ENCODE peak calls at places on chromosomes 12 and 14, in eight cellular contexts. V, N, T, Z, M, R, P and A are unnamed samples.

GRCh38 chr12:95836185-95836609 is 22.6 kb upstream of the SNRPF start:
- DNase-seq in V (no peak), N (no peak), T (no peak), Z (no peak), M (peak), R (no peak), P (peak), A (no peak)

GRCh38 chr12:107320031-107320928 is 226.9 kb upstream of the CRY1 start:
- DNase-seq in V (peak), N (no peak), T (no peak), Z (peak), M (no peak), R (no peak), P (peak), A (no peak)

GRCh38 chr12:1835178-1836131 is 15.1 kb downstream of the LRTM2 start:
- DNase-seq in V (no peak), N (no peak), T (no peak), Z (no peak), M (no peak), R (no peak), P (no peak), A (no peak)

GRCh38 chr14:67950386-67950785 is 130.8 kb downstream of the RAD51B start:
- DNase-seq in V (no peak), N (no peak), T (no peak), Z (no peak), M (no peak), R (no peak), P (peak), A (no peak)

GRCh38 chr14:53710615-53711014 is 246.0 kb downstream of the BMP4 start:
- DNase-seq in V (no peak), N (no peak), T (no peak), Z (no peak), M (no peak), R (no peak), P (no peak), A (no peak)

GRCh38 chr12:65121049-65121955 is at the start of gene WIF1:
- DNase-seq in V (no peak), N (peak), T (no peak), Z (peak), M (no peak), R (peak), P (no peak), A (no peak)

GRCh38 chr12:15741082-15741481 is 48.1 kb downstream of the EPS8 start:
- DNase-seq in V (no peak), N (no peak), T (no peak), Z (no peak), M (no peak), R (no peak), P (no peak), A (no peak)

GRCh38 chr12:27657296-27657695 is 39.0 kb upstream of the REP15 start:
- DNase-seq in V (no peak), N (no peak), T (no peak), Z (no peak), M (no peak), R (no peak), P (peak), A (no peak)

GRCh38 chr12:124045671-124046070 is 72.7 kb downstream of the ZNF664 start:
- DNase-seq in V (no peak), N (no peak), T (no peak), Z (no peak), M (no peak), R (no peak), P (no peak), A (no peak)

GRCh38 chr12:84785951-84786350 is 126.6 kb downstream of the SLC6A15 start:
- DNase-seq in V (no peak), N (no peak), T (no peak), Z (no peak), M (no peak), R (no peak), P (no peak), A (no peak)

GRCh38 chr12:50555471-50555885 is 50.7 kb downstream of the DIP2B start:
- DNase-seq in V (no peak), N (no peak), T (no peak), Z (no peak), M (no peak), R (no peak), P (no peak), A (no peak)

GRCh38 chr14:30957813-30958370 is 67.6 kb upstream of the AP4S1 start:
- DNase-seq in V (no peak), N (no peak), T (no peak), Z (no peak), M (no peak), R (no peak), P (no peak), A (no peak)

GRCh38 chr12:50563434-50563787 is 58.6 kb downstream of the DIP2B start:
- DNase-seq in V (no peak), N (no peak), T (no peak), Z (no peak), M (no peak), R (no peak), P (no peak), A (no peak)

GRCh38 chr12:52079576-52080402 is at the start of gene SMIM41:
- DNase-seq in V (no peak), N (no peak), T (no peak), Z (no peak), M (no peak), R (no peak), P (no peak), A (no peak)

GRCh38 chr12:43352001-43352400 is 200.0 kb downstream of the ADAMTS20 start:
- DNase-seq in V (no peak), N (no peak), T (no peak), Z (no peak), M (no peak), R (no peak), P (no peak), A (no peak)

GRCh38 chr12:93197067-93197593 is 180.6 kb upstream of the NUDT4 start:
- DNase-seq in V (no peak), N (no peak), T (no peak), Z (no peak), M (no peak), R (no peak), P (peak), A (no peak)